ENCODE peak calls at places on chromosome 19, in four cellular contexts. I, Y, Q and U are unnamed samples.

GRCh38 chr19:7098701-7099596 is 29.4 kb downstream of the ZNF557 start:
- DNase-seq in I (peak; percentile 95), Y (no peak), Q (peak; percentile 92), U (peak; percentile 91)

GRCh38 chr19:46489445-46490272 is 6.0 kb downstream of the PNMA8B start:
- DNase-seq in I (no peak), Y (no peak), Q (peak; percentile 60), U (peak; percentile 68)

GRCh38 chr19:5586300-5587070 is 18.7 kb upstream of the TINCR start:
- DNase-seq in I (no peak), Y (no peak), Q (no peak), U (no peak)

GRCh38 chr19:8487137-8487851 is 15.1 kb downstream of the PRAM1 start:
- DNase-seq in I (no peak), Y (no peak), Q (no peak), U (no peak)

GRCh38 chr19:21434967-21435544 is 38.1 kb downstream of the ZNF493 start:
- DNase-seq in I (no peak), Y (no peak), Q (no peak), U (no peak)

GRCh38 chr19:45050036-45050435 is 11.2 kb downstream of the CLASRP start:
- DNase-seq in I (no peak), Y (no peak), Q (no peak), U (peak; percentile 18)

GRCh38 chr19:2081873-2082810 is 14.0 kb downstream of the MOB3A start:
- DNase-seq in I (no peak), Y (no peak), Q (no peak), U (no peak)

GRCh38 chr19:13834308-13834790 is 39.1 kb downstream of the ZSWIM4 start:
- DNase-seq in I (no peak), Y (no peak), Q (peak; percentile 76), U (peak; percentile 65)

GRCh38 chr19:4742717-4743646 is 19.3 kb upstream of the DPP9 start:
- DNase-seq in I (no peak), Y (no peak), Q (no peak), U (no peak)

GRCh38 chr19:1608414-1609391 is 3.4 kb upstream of the UQCR11 start:
- DNase-seq in I (no peak), Y (no peak), Q (no peak), U (no peak)

GRCh38 chr19:12868540-12869112 is 12.6 kb downstream of the DNASE2 start:
- DNase-seq in I (no peak), Y (no peak), Q (peak; percentile 29), U (no peak)

GRCh38 chr19:31058676-31059075 is 290.6 kb downstream of the TSHZ3 start:
- DNase-seq in I (no peak), Y (no peak), Q (no peak), U (no peak)

GRCh38 chr19:32097620-32098019 is 247.8 kb upstream of the ZNF507 start:
- DNase-seq in I (no peak), Y (no peak), Q (no peak), U (no peak)

GRCh38 chr19:13155472-13156284 is 5.5 kb downstream of the IER2 start:
- DNase-seq in I (peak; percentile 85), Y (no peak), Q (peak; percentile 85), U (peak; percentile 75)

GRCh38 chr19:4730740-4731171 is 7.1 kb upstream of the DPP9 start:
- DNase-seq in I (peak; percentile 64), Y (no peak), Q (peak; percentile 35), U (no peak)

GRCh38 chr19:53813996-53814395 is 10.1 kb downstream of the NLRP12 start:
- DNase-seq in I (no peak), Y (no peak), Q (peak; percentile 70), U (peak; percentile 44)

GRCh38 chr19:53810187-53810546 is 13.9 kb downstream of the NLRP12 start:
- DNase-seq in I (no peak), Y (no peak), Q (no peak), U (no peak)

GRCh38 chr19:53809518-53810186 is 14.5 kb downstream of the NLRP12 start:
- DNase-seq in I (no peak), Y (no peak), Q (no peak), U (no peak)

GRCh38 chr19:53810891-53811290 is 13.2 kb downstream of the NLRP12 start:
- DNase-seq in I (no peak), Y (no peak), Q (no peak), U (no peak)

DNA sequence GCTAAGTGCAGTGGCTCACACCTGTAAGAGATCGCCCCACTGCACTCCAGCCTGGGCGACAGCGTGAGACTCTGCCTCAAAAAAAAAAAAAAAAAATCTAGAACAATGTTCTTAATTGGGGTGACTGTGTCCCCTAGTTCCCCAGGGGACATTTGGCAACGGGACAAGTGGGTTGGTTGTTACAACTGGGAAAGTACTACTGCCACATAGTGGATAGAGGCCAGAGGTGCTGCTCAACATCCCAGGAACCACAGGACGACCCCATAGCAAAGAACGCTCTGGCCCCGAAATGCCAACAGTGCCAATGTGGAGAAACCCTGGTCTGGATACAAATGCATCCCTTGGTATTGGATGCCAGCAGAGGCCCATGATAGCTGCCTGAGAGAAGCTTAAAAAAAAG is 11.8 kb downstream of the NLRP12 start:
- DNase-seq in I (no peak), Y (no peak), Q (no peak), U (no peak)
- TF ChIP-seq CTCF in I (no peak), Y (no peak), Q (peak; percentile 27), U (peak; percentile 19)

GRCh38 chr19:56108447-56109195 is 12.5 kb downstream of the ZNF787 start:
- DNase-seq in I (no peak), Y (no peak), Q (peak; percentile 29), U (peak; percentile 45)
- H3K4me3 ChIP-seq in I (no peak overlapping the region), Y (peak overlapping the region; percentile 35), Q (peak overlapping the region; percentile 16), U (peak overlapping the region; percentile 15)

GRCh38 chr19:57240311-57241090 is at the start of gene ZNF805:
- DNase-seq in I (peak; percentile 96), Y (peak; percentile 46), Q (peak; percentile 93), U (peak; percentile 88)
- TF ChIP-seq CTCF in I (no peak), Y (no peak), Q (peak; percentile 18), U (no peak)

DNA sequence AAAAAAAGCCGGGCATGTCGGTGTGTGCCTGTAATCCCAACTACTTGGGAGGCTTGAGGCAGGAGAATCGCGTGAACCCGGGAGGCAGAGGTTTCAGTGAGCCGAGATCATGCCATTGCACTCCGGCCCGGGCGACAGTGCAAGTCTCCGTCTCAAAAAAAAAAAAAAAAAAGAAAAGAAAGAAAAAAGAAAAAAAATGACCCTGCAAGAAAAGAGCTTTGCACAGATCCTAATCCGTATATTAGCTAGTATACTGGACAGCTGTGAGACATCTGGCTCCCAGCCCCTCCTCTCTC is 1.0 kb upstream of the AKT2 start:
- DNase-seq in I (no peak), Y (no peak), Q (no peak), U (no peak)
- H3K4me3 ChIP-seq in I (no peak overlapping the region), Y (peak overlapping the region; percentile 93), Q (no peak overlapping the region), U (peak overlapping the region; percentile 58)

GRCh38 chr19:16325161-16325527 is 518 bp downstream of the KLF2 start:
- DNase-seq in I (peak; percentile 59), Y (no peak), Q (no peak), U (peak; percentile 31)
- TF ChIP-seq CTCF in I (no peak), Y (no peak), Q (no peak), U (peak; percentile 4)

DNA sequence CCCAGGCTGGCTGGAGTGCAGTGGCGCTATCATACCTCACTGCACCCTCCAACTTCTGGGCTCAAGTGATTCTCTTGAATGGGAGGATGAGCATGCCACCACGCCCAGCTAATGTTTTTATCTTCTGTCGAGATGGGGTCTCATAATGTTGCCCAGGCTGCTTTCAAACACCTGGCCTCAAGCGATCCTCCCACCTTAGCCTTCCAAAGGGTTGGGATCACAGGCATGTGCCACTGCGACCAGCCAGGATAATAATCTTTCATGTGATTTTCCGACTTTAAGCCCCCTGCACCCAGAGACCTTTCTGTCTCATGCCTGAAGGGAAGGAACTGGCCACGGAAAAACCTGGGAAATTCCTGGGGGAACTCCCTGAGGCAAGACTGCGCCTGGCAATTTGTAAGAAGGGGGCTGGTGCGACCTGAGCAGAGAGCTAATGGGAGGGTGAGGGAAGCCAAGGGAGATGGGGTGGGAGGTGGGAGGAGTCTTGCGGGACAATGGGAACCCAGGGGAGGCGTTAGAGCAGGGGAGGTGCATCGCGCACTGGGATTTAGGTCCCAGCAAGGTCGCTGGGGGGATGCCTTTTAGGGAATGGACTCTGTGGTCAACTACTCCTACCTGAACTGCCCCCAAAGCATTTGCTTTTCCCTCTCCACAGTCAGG is 1.2 kb upstream of the CCDC124 start:
- DNase-seq in I (peak; percentile 45), Y (no peak), Q (no peak), U (no peak)
- H3K4me3 ChIP-seq in I (peak overlapping the region; percentile 63), Y (peak overlapping the region; percentile 91), Q (peak overlapping the region; percentile 92), U (peak overlapping the region; percentile 91)

GRCh38 chr19:15118789-15119494 is 11.7 kb downstream of the SYDE1 start:
- DNase-seq in I (no peak), Y (no peak), Q (no peak), U (no peak)

GRCh38 chr19:15122331-15123030 is 15.3 kb downstream of the SYDE1 start:
- DNase-seq in I (no peak), Y (no peak), Q (no peak), U (no peak)

GRCh38 chr19:15123031-15123890 is 16.1 kb downstream of the SYDE1 start:
- DNase-seq in I (no peak), Y (no peak), Q (no peak), U (no peak)

GRCh38 chr19:15118248-15118647 is 11.0 kb downstream of the SYDE1 start:
- DNase-seq in I (no peak), Y (no peak), Q (no peak), U (no peak)

GRCh38 chr19:15120135-15121026 is 13.2 kb downstream of the SYDE1 start:
- DNase-seq in I (no peak), Y (no peak), Q (no peak), U (no peak)
- TF ChIP-seq CTCF in I (no peak), Y (no peak), Q (no peak), U (no peak)

GRCh38 chr19:33176670-33177416 is 17.3 kb upstream of the LRP3 start:
- DNase-seq in I (peak; percentile 99), Y (no peak), Q (peak; percentile 99), U (peak; percentile 99)

GRCh38 chr19:33177417-33177976 is 16.6 kb upstream of the LRP3 start:
- DNase-seq in I (no peak), Y (no peak), Q (no peak), U (no peak)

GRCh38 chr19:33175886-33176669 is 18.1 kb upstream of the LRP3 start:
- DNase-seq in I (no peak), Y (no peak), Q (no peak), U (peak; percentile 37)

GRCh38 chr19:33174186-33174585 is 19.9 kb upstream of the LRP3 start:
- DNase-seq in I (no peak), Y (no peak), Q (no peak), U (no peak)

DNA sequence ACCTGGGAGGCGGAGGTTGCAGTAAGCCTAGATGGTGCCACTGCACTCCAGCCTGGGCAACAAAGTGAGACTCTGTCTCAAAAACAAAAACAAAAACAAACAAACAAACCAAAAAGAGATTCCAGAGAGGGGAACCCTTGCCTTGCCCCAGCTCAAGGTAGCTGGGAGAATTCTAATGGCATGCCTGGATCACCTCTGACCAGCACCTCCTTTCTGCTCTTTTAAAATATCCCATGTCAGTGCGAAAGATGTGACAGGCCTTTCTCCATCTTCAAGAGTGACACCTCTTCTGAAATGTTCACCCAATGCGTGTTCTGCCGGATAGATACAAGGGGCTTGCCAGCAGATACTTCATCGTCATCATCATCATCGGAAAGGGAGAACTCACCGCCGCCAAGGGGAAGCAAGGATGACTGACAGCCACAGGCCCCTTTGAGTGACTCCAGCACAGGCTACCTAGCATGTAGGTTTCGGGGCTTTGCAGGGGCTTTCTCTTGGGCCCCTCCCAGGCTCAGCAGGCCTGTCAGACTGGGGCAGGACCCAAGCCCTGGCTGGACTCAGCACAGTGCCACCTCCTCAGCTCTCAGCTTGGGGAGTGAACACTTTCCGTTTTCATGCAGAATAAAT is 18.9 kb upstream of the LRP3 start:
- DNase-seq in I (no peak), Y (no peak), Q (no peak), U (no peak)
- H3K4me3 ChIP-seq in I (no peak overlapping the region), Y (no peak overlapping the region), Q (no peak overlapping the region), U (peak overlapping the region; percentile 81)